ENCODE peak calls at places on chromosomes 1 and 21, in seven cellular contexts. U is DMS153; N is HEK293T; E is T-helper 9 cell; A is effector memory CD4-positive, alpha-beta T cell; G is right lobe of liver; H is nephron progenitor cell. P is an unnamed sample.

GRCh38 chr1:61227857-61228557 is 145.6 kb downstream of the NFIA start:
- DNase-seq in U (no peak), N (no peak), E (no peak), A (no peak), G (no peak), H (no peak), P (no peak)

GRCh38 chr21:16264314-16264713 is 534.5 kb downstream of the USP25 start:
- DNase-seq in U (no peak), N (no peak), E (no peak), A (no peak), G (no peak), H (no peak), P (no peak)

GRCh38 chr1:237042892-237043576 is 1.1 kb downstream of the RYR2 start:
- DNase-seq in U (no peak), N (peak), E (no peak), A (no peak), G (no peak), H (peak), P (no peak)

GRCh38 chr1:77762072-77762476 is 2.4 kb upstream of the USP33 start:
- DNase-seq in U (no peak), N (no peak), E (no peak), A (no peak), G (no peak), H (no peak), P (peak)

GRCh38 chr1:173411835-173412742 is 65.0 kb upstream of the PRDX6 start:
- DNase-seq in U (no peak), N (no peak), E (no peak), A (no peak), G (no peak), H (no peak), P (peak)

GRCh38 chr1:217982711-217983405 is 302.2 kb upstream of the RRP15 start:
- DNase-seq in U (peak), N (no peak), E (no peak), A (no peak), G (no peak), H (no peak), P (no peak)

GRCh38 chr1:25664800-25665199 is 48.2 kb downstream of the MAN1C1 start:
- DNase-seq in U (no peak), N (no peak), E (no peak), A (no peak), G (no peak), H (no peak), P (no peak)

GRCh38 chr1:152926091-152926490 is 17.7 kb downstream of the IVL start:
- DNase-seq in U (no peak), N (no peak), E (no peak), A (no peak), G (no peak), H (no peak), P (peak)

GRCh38 chr1:18293291-18293690 is 185.7 kb downstream of the IGSF21 start:
- DNase-seq in U (peak), N (no peak), E (no peak), A (no peak), G (no peak), H (no peak), P (no peak)

GRCh38 chr21:42262826-42263225 is 43.9 kb downstream of the ABCG1 start:
- DNase-seq in U (peak), N (no peak), E (no peak), A (no peak), G (peak), H (no peak), P (no peak)

GRCh38 chr1:159091547-159092397 is 15.2 kb upstream of the AIM2 start:
- DNase-seq in U (no peak), N (no peak), E (no peak), A (no peak), G (no peak), H (no peak), P (peak)

GRCh38 chr1:168441745-168442144 is 102.1 kb downstream of the XCL2 start:
- DNase-seq in U (no peak), N (no peak), E (no peak), A (no peak), G (no peak), H (no peak), P (peak)

GRCh38 chr1:240816472-240816871 is 204.5 kb upstream of the GREM2 start:
- DNase-seq in U (no peak), N (no peak), E (no peak), A (no peak), G (no peak), H (no peak), P (no peak)

GRCh38 chr1:61743432-61743705 is 1.1 kb downstream of the PATJ start:
- DNase-seq in U (no peak), N (no peak), E (no peak), A (no peak), G (no peak), H (no peak), P (no peak)